ENCODE peak calls at places on chromosomes 4 and X, in six cellular contexts. N, U, S, W, C and H are unnamed samples. For H3K4me1, the result is how much of the 10 kb centered on the place peaks cover.

GRCh38 chrX:9730752-9731151 is 34.9 kb downstream of the GPR143 start:
- DNase-seq in N (no peak), U (no peak), S (no peak), W (no peak), C (no peak), H (no peak)

GRCh38 chr4:76610751-76611150 is 175.7 kb downstream of the SHROOM3 start:
- DNase-seq in N (no peak), U (no peak), S (no peak), W (no peak), C (no peak), H (no peak)

GRCh38 chr4:80033581-80033980 is 39.4 kb downstream of the ANTXR2 start:
- DNase-seq in N (no peak), U (no peak), S (no peak), W (no peak), C (no peak), H (no peak)

GRCh38 chr4:165905405-165906027 is 32.5 kb downstream of the TLL1 start:
- DNase-seq in N (no peak), U (no peak), S (no peak), W (no peak), C (no peak), H (no peak)

GRCh38 chr4:145545538-145546224 is 64.0 kb downstream of the SMAD1 start:
- DNase-seq in N (peak), U (peak), S (no peak), W (peak), C (no peak), H (peak)

GRCh38 chr4:74235135-74235534 is 73.1 kb upstream of the EPGN start:
- DNase-seq in N (no peak), U (no peak), S (no peak), W (no peak), C (no peak), H (no peak)

GRCh38 chrX:20143539-20143938 is 1.9 kb upstream of the EIF1AX start:
- DNase-seq in N (no peak), U (no peak), S (no peak), W (no peak), C (no peak), H (no peak)

GRCh38 chrX:12170755-12171154 is 32.5 kb downstream of the FRMPD4 start:
- DNase-seq in N (no peak), U (no peak), S (no peak), W (no peak), C (no peak), H (no peak)

GRCh38 chr4:125704726-125705125 is 390.0 kb downstream of the FAT4 start:
- DNase-seq in N (no peak), U (no peak), S (no peak), W (no peak), C (no peak), H (no peak)

GRCh38 chr4:3016839-3017410 is 53.6 kb downstream of the GRK4 start:
- DNase-seq in N (no peak), U (no peak), S (no peak), W (no peak), C (no peak), H (no peak)

GRCh38 chrX:108590496-108590895 is 145.9 kb downstream of the IRS4 start:
- DNase-seq in N (no peak), U (no peak), S (no peak), W (no peak), C (no peak), H (peak)

GRCh38 chr4:73603307-73603710 is 16.9 kb downstream of the RASSF6 start:
- DNase-seq in N (no peak), U (peak), S (no peak), W (no peak), C (no peak), H (peak)

GRCh38 chr4:176729489-176729888 is 63.2 kb downstream of the VEGFC start:
- DNase-seq in N (no peak), U (no peak), S (no peak), W (no peak), C (no peak), H (no peak)

GRCh38 chr4:19239565-19239964 is 1012.1 kb upstream of the SLIT2 start:
- DNase-seq in N (no peak), U (no peak), S (no peak), W (no peak), C (no peak), H (no peak)

GRCh38 chr4:73669410-73670183 is 49.4 kb upstream of the RASSF6 start:
- DNase-seq in N (no peak), U (no peak), S (no peak), W (no peak), C (no peak), H (peak)

GRCh38 chr4:85005865-85006377 is 39.4 kb upstream of the WDFY3 start:
- DNase-seq in N (no peak), U (peak), S (no peak), W (no peak), C (no peak), H (no peak)

DNA sequence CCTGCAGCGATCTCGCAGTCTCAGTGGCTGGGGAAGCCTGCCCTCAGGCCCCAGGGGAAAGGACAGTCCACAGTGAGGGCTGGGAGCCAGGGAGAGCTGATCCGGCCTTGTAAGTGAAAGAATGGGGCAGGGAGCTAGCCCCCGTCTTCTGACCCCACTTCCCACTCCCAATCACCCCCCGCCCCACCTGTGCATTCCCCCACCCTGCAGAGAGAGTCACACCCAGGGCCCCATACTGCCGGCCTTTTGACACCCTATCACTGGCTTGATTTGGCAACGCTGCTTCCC is 3.8 kb downstream of the ARHGAP4 start:
- DNase-seq in N (no peak), U (no peak), S (no peak), W (no peak), C (no peak), H (no peak)
- H3K4me1 ChIP-seq in N (under half), U (under half), S (under half), W (under half), C (under half), H (under half)

GRCh38 chrX:150062292-150063137 is 124.2 kb upstream of the EOLA2 start:
- DNase-seq in N (no peak), U (peak), S (no peak), W (no peak), C (peak), H (peak)
- H3K27ac ChIP-seq in N (no peak), U (peak), S (no peak), W (no peak), C (no peak), H (no peak)

GRCh38 chrX:153983321-153983729 is 10.8 kb downstream of the TMEM187 start:
- DNase-seq in N (no peak), U (no peak), S (no peak), W (no peak), C (no peak), H (no peak)
- H3K4me1 ChIP-seq in N (under half), U (under half), S (under half), W (under half), C (under half), H (under half)

DNA sequence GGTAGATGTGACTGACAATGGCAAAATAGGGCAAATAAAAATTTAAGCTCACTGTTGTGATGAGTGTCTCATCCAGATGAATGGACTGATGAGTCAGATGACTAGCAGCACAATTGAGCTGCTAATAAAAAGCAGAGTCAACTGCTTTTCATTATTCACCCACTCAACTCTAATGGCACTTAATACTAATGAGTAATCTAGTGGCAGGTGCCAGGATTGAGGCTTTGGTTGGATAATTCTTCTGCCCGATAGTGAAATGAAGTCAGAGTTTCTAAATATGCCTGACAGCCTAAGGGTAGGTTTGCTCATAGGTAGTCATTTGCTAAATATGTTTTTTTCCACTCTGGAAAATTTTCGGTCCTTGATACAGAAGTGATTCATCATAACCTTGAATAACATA is 10.4 kb downstream of the OGT start:
- DNase-seq in N (no peak), U (peak), S (no peak), W (no peak), C (no peak), H (no peak)
- H3K27ac ChIP-seq in N (no peak), U (peak), S (no peak), W (no peak), C (no peak), H (no peak)